ENCODE peak calls at places on chromosomes 12 and 14, in five cellular contexts. Z, A, L, P and E are unnamed samples.

GRCh38 chr12:28172434-28173030 is 17.7 kb upstream of the CCDC91 start:
- DNase-seq in Z (peak), A (no peak), L (peak), P (no peak), E (no peak)

GRCh38 chr12:72270246-72270645 is 1.9 kb upstream of the TRHDE start:
- DNase-seq in Z (no peak), A (no peak), L (no peak), P (no peak), E (no peak)

GRCh38 chr14:35205737-35206136 is 83.4 kb downstream of the PRORP start:
- DNase-seq in Z (no peak), A (no peak), L (no peak), P (no peak), E (no peak)

GRCh38 chr12:92977326-92977725 is 48.2 kb upstream of the EEA1 start:
- DNase-seq in Z (no peak), A (no peak), L (peak), P (no peak), E (no peak)

GRCh38 chr14:90381999-90382451 is 14.8 kb upstream of the CALM1 start:
- DNase-seq in Z (peak), A (no peak), L (no peak), P (no peak), E (no peak)

GRCh38 chr12:6703631-6704030 is 3.0 kb upstream of the PIANP start:
- DNase-seq in Z (no peak), A (no peak), L (no peak), P (no peak), E (no peak)

GRCh38 chr12:57433370-57433769 is 1.2 kb upstream of the INHBC start:
- DNase-seq in Z (no peak), A (no peak), L (no peak), P (no peak), E (no peak)

GRCh38 chr12:90978117-90978770 is 23.3 kb upstream of the CCER1 start:
- DNase-seq in Z (peak), A (no peak), L (peak), P (no peak), E (no peak)

GRCh38 chr14:101810897-101811620 is 49.5 kb downstream of the PPP2R5C start:
- DNase-seq in Z (no peak), A (peak), L (peak), P (no peak), E (no peak)

GRCh38 chr12:124323771-124324530 is 29.1 kb downstream of the RFLNA start:
- DNase-seq in Z (no peak), A (no peak), L (peak), P (no peak), E (no peak)

GRCh38 chr14:73264080-73264895 is 27.0 kb downstream of the PAPLN start:
- DNase-seq in Z (no peak), A (no peak), L (no peak), P (no peak), E (no peak)

GRCh38 chr14:75477881-75478280 is 44.4 kb upstream of the BATF start:
- DNase-seq in Z (no peak), A (no peak), L (no peak), P (no peak), E (no peak)

GRCh38 chr14:54486685-54487084 is 2.1 kb downstream of the GMFB start:
- DNase-seq in Z (no peak), A (no peak), L (no peak), P (no peak), E (no peak)

GRCh38 chr12:55681142-55682077 is 26.3 kb downstream of the ITGA7 start:
- DNase-seq in Z (no peak), A (no peak), L (peak), P (no peak), E (no peak)

GRCh38 chr14:29716150-29716549 is 211.5 kb downstream of the PRKD1 start:
- DNase-seq in Z (no peak), A (no peak), L (no peak), P (no peak), E (no peak)

GRCh38 chr12:110565919-110566871 is 16.9 kb downstream of the PPTC7 start:
- DNase-seq in Z (peak), A (no peak), L (no peak), P (no peak), E (no peak)

GRCh38 chr12:114732426-114733030 is 48.6 kb upstream of the TBX3 start:
- DNase-seq in Z (no peak), A (no peak), L (no peak), P (no peak), E (no peak)

GRCh38 chr12:65881965-65882413 is 57.7 kb downstream of the HMGA2 start:
- DNase-seq in Z (no peak), A (no peak), L (peak), P (no peak), E (no peak)

GRCh38 chr14:91858536-91859275 is 8.6 kb downstream of the TC2N start:
- DNase-seq in Z (no peak), A (no peak), L (peak), P (no peak), E (no peak)

GRCh38 chr14:74368026-74368425 is 19.8 kb downstream of the VRTN start:
- DNase-seq in Z (no peak), A (no peak), L (no peak), P (no peak), E (no peak)

GRCh38 chr12:388547-389137 is 478 bp downstream of the KDM5A start:
- DNase-seq in Z (no peak), A (peak), L (peak), P (peak), E (no peak)